ENCODE peak calls at places on chromosomes 3 and 15, in four cellular contexts. M, X, E and V are unnamed samples.

GRCh38 chr15:98035577-98036010 is 75.1 kb downstream of the ARRDC4 start:
- DNase-seq in M (no peak), X (no peak), E (no peak), V (no peak)

GRCh38 chr3:46393554-46394434 is 13.1 kb downstream of the CCR5AS start:
- DNase-seq in M (peak), X (peak), E (no peak), V (no peak)

GRCh38 chr3:193605876-193606275 is 12.9 kb downstream of the OPA1 start:
- DNase-seq in M (peak), X (peak), E (no peak), V (no peak)

GRCh38 chr3:184796551-184796950 is 15.4 kb upstream of the VPS8 start:
- DNase-seq in M (no peak), X (no peak), E (no peak), V (no peak)

GRCh38 chr3:180265551-180265950 is 228.8 kb upstream of the PEX5L start:
- DNase-seq in M (no peak), X (no peak), E (no peak), V (no peak)

GRCh38 chr3:8507496-8507895 is 5.9 kb downstream of the LMCD1 start:
- DNase-seq in M (no peak), X (no peak), E (no peak), V (no peak)

GRCh38 chr15:72231847-72232461 is 964 bp upstream of the PKM start:
- DNase-seq in M (peak), X (peak), E (no peak), V (no peak)

GRCh38 chr15:31274496-31275330 is 51.9 kb upstream of the KLF13 start:
- DNase-seq in M (no peak), X (peak), E (no peak), V (no peak)

GRCh38 chr3:15386352-15386751 is 41.0 kb downstream of the METTL6 start:
- DNase-seq in M (no peak), X (no peak), E (no peak), V (no peak)

GRCh38 chr3:122913539-122914100 is 113.9 kb downstream of the SEMA5B start:
- DNase-seq in M (no peak), X (no peak), E (no peak), V (no peak)

GRCh38 chr3:43996379-43997301 is 245.0 kb upstream of the TOPAZ1 start:
- DNase-seq in M (no peak), X (peak), E (no peak), V (peak)

GRCh38 chr3:22887664-22888291 is 315.3 kb upstream of the UBE2E2 start:
- DNase-seq in M (peak), X (peak), E (no peak), V (no peak)

GRCh38 chr15:49152552-49153337 is 2.7 kb downstream of the COPS2 start:
- DNase-seq in M (peak), X (no peak), E (no peak), V (no peak)
- TF ChIP-seq POLR2AphosphoS5 in M (no peak), X (no peak), E (no peak), V (no peak)

DNA sequence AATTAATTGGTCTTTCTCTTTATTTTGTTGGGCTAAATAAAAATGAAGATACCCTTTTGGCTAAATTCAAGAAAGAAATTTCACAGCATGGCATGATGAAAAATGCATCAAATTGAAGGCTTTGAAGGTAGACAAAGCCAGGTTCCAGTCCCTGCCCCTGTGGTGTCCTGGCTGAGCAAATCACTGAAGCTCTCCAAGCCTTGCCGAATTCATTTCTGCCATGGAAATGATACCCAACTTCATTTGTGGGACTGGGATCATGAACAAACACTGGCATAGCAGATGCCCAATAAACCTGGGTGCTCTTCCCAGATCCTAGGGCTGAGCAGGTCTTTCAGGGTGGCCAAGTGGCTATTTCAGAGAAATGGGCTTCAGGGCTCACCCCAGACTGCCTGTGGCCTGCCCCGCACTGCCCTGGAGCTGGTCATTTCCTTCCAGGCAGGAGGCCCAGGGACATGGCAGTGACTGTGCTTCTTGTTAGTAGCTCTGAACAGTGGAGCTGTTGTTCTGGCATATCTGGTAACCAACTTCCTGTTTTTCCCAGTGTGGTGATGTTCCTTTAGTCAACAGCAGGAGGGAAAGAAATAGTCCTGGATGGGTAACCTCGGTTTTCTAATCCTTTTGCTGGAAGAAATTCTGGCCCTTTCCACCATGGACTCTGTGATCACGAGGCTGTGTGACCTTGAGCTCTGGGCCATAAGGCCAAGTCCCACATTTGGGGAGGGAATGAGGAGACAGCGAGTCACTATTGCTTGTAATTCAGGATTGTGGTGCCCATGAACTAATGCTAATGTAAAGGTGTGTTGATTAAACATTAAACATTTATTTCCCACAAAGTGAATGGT is 47.6 kb downstream of the CTDSPL start:
- DNase-seq in M (peak), X (no peak), E (no peak), V (no peak)
- TF ChIP-seq SPI1 in M (peak), X (peak), E (no peak), V (no peak)

GRCh38 chr3:141268791-141269190 is 37.2 kb downstream of the PXYLP1 start:
- DNase-seq in M (no peak), X (no peak), E (no peak), V (no peak)

GRCh38 chr3:141266186-141266585 is 34.6 kb downstream of the PXYLP1 start:
- DNase-seq in M (no peak), X (no peak), E (no peak), V (no peak)

GRCh38 chr3:141271279-141272033 is 39.8 kb downstream of the PXYLP1 start:
- DNase-seq in M (no peak), X (no peak), E (no peak), V (no peak)

GRCh38 chr3:141266797-141267555 is 35.4 kb downstream of the PXYLP1 start:
- DNase-seq in M (no peak), X (no peak), E (no peak), V (peak)

DNA sequence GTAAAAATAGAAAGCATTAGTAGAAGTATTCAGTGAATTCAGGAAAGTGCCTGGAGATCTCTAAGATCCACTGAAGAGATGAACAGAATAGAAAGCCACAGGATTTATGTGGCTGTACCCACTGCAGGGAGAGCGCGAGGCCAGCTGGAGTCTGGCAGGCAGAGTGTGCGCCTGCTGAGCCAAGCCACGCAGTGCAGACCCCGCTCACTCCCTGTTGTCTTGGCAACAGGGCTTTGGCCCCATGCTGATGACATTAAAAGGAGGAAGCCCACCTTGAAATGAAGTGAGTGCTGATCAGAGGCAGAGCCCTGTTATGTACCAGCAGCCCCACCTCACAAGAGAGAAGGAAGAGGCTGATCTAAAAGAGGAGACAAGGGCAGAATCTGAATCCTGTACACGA is 36.7 kb downstream of the PXYLP1 start:
- DNase-seq in M (no peak), X (no peak), E (no peak), V (no peak)
- TF ChIP-seq POLR2AphosphoS5 in M (no peak), X (no peak), E (no peak), V (no peak)

DNA sequence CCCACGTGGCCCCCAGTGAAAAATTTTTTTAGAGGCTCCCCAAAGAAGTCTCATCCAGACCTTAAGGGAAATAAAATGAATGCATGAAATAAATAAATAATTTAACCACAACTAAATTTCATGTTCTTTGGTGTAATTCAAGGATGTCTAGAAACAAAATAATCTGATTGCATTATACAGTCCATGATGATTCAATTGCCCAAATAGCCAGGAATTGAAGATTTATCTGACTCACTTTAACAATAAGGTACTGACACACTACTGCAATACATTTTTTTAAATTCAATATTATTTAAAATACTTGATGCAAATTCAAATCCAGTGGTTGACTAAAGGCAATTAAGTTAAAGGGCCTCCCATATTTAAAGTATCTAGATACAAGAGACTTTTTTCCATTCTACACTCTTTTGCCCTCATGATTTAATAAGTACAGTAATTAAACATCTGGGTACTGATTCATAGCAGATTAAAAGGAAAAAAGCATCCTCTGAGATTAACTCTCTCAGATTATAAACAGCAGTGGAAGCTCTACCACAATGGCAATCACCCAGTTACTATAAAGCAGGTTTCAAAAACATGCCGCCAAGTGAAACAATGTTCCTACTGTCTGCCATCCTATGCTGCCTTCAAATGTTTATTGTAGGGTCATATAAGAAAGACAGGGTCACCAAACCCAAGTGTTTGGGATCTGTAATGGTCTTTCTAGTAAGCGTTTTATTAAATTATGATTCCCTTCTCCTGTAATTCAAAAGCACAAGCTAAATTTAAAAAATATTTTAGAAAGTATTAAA is 9.9 kb downstream of the UQCC5 start:
- DNase-seq in M (no peak), X (no peak), E (no peak), V (no peak)
- TF ChIP-seq SPI1 in M (no peak), X (no peak), E (no peak), V (no peak)

GRCh38 chr15:34038404-34039179 is 412 bp downstream of the AVEN start:
- DNase-seq in M (peak), X (peak), E (no peak), V (peak)
- TF ChIP-seq POLR2AphosphoS5 in M (no peak), X (peak), E (peak), V (peak)

DNA sequence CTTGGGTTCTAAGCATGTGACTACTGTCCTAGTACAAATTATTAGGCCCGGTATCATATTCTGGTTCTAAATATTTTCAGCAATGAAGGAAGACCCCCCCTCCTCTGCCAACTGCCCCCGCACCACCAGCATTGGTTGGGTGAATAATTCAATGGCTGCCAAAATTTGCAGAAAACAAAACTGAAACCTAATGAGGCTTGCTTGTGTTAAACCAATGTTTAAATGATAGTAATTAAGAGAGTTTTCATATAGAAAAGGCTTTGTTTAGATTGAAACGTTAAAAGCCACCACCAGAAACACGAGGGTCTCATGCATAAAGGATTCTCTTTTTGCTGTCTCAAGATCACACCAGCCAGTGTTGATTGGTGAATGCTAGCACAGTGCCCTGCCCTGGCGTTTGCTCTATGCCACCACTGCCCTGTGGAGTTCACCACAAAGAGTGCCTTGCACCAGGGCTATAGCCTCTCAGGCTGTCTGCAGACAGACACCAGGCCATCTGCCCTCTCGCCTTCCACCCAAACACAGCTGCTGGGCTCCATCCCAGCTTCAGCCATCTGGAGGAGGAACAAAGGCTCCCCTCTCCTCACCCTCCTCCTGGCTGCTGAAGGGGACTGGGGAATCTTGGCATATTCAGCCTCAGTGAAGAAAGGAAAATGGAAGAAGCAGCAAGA is 200.3 kb upstream of the PFN2 start:
- DNase-seq in M (no peak), X (no peak), E (no peak), V (no peak)
- TF ChIP-seq SPI1 in M (no peak), X (no peak), E (no peak), V (no peak)

DNA sequence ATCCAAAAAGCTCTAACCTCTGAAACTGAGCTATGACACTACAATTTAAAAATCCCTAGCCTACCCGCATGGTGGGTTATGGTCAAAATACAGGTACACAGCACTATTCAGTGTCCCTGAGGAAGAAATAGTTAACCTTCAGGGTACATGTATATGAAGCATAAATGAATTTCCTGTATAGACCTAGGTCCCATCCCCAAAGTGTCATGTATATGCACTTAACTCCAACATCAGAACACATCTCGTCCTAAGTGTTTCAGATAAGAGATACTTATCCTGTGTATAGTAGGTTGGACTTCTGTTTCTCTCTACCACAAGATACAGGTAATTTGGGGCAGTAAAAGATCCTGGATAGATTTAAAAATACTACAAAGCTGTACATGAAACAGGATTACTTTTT is 6.4 kb downstream of the RPL14 start:
- DNase-seq in M (no peak), X (no peak), E (no peak), V (no peak)
- TF ChIP-seq POLR2AphosphoS5 in M (peak), X (no peak), E (no peak), V (no peak)

GRCh38 chr3:13414040-13414729 is 5.9 kb downstream of the NUP210 start:
- DNase-seq in M (no peak), X (peak), E (peak), V (peak)
- TF ChIP-seq SPI1 in M (no peak), X (peak), E (peak), V (peak)

DNA sequence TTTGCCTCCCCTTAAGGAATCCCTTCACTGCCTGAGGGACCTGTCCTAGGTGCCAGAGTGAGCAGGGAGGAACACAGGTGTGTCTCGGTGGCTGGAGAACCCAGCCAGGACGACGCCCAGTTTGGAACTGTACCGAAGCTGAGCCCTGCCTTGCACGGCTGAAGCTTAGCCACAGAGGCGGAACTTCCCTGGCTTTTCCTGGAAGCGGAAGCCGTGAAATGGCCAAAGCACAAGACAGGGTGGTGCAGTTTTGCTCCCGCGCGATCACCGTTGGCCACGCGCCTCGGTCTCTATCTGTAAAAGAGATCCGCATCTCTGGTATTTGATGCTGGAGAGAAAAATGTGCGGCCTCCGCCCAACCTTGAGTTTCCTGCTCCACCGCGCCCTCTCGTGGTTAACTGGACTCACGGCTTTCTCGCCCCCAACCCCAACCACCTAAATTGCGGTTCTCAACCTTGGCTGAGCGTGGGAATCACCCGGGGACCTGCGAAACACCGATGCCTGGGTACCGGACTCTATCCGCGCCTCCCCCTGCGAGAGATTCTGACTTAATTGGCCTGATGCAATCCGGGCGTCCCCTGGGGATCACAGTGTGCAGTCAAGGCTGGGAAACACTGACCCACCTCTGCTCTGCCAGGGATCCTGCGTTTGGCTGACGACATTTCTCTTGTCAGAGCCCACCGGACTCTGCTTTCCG is 70.7 kb upstream of the ABHD2 start:
- DNase-seq in M (peak), X (peak), E (peak), V (peak)
- TF ChIP-seq POLR2AphosphoS5 in M (no peak), X (no peak), E (no peak), V (no peak)

GRCh38 chr3:73786346-73786807 is 161.6 kb upstream of the PDZRN3 start:
- DNase-seq in M (no peak), X (no peak), E (no peak), V (no peak)
- TF ChIP-seq SPI1 in M (no peak), X (no peak), E (no peak), V (no peak)